ENCODE peak calls at places on chromosomes 3 and 15, in nine cellular contexts. L is GM06990, O is PC-3, N is cardiac muscle cell, V is thyroid gland, Y is Calu3, C is ovary, X is endothelial cell, T is dorsolateral prefrontal cortex. G is an unnamed sample.
A peak's percentile ranks its signal among the peaks of the same experiment; 100 is the strongest.

GRCh38 chr3:29004885-29005599 is 275.8 kb upstream of the RBMS3 start:
- DNase-seq in L (peak; percentile 47), O (no peak), N (no peak), V (no peak), Y (no peak), C (no peak), X (no peak), T (no peak), G (peak; percentile 50)

GRCh38 chr15:40293905-40294895 is 11.3 kb upstream of the ANKRD63 start:
- DNase-seq in L (no peak), O (no peak), N (no peak), V (no peak), Y (no peak), C (no peak), X (no peak), T (no peak), G (no peak)

GRCh38 chr3:183306798-183307671 is 54.0 kb downstream of the B3GNT5 start:
- DNase-seq in L (peak; percentile 42), O (peak; percentile 81), N (peak; percentile 39), V (peak; percentile 31), Y (peak; percentile 93), C (no peak), X (no peak), T (no peak), G (peak; percentile 49)

GRCh38 chr15:60074181-60074885 is 70.2 kb downstream of the FOXB1 start:
- DNase-seq in L (no peak), O (peak; percentile 63), N (no peak), V (no peak), Y (no peak), C (no peak), X (no peak), T (no peak), G (no peak)

GRCh38 chr3:183449391-183449790 is 21.0 kb upstream of the MCF2L2 start:
- DNase-seq in L (no peak), O (no peak), N (peak; percentile 56), V (peak; percentile 21), Y (no peak), C (no peak), X (no peak), T (no peak), G (no peak)

GRCh38 chr3:160016972-160017371 is 28.3 kb downstream of the IL12A start:
- DNase-seq in L (no peak), O (peak; percentile 87), N (no peak), V (no peak), Y (peak; percentile 46), C (no peak), X (no peak), T (no peak), G (no peak)

GRCh38 chr3:27325419-27325818 is 43.8 kb downstream of the NEK10 start:
- DNase-seq in L (no peak), O (no peak), N (no peak), V (no peak), Y (no peak), C (no peak), X (no peak), T (no peak), G (no peak)

GRCh38 chr3:176574736-176575135 is 622.5 kb downstream of the TBL1XR1 start:
- DNase-seq in L (no peak), O (peak; percentile 51), N (no peak), V (no peak), Y (no peak), C (no peak), X (no peak), T (no peak), G (no peak)

GRCh38 chr3:193400304-193400703 is 21.8 kb upstream of the ATP13A5 start:
- DNase-seq in L (no peak), O (no peak), N (no peak), V (peak; percentile 92), Y (peak; percentile 57), C (no peak), X (no peak), T (no peak), G (no peak)

GRCh38 chr15:53580371-53580770 is 179.1 kb downstream of the WDR72 start:
- DNase-seq in L (no peak), O (no peak), N (no peak), V (peak; percentile 80), Y (no peak), C (no peak), X (no peak), T (no peak), G (no peak)

DNA sequence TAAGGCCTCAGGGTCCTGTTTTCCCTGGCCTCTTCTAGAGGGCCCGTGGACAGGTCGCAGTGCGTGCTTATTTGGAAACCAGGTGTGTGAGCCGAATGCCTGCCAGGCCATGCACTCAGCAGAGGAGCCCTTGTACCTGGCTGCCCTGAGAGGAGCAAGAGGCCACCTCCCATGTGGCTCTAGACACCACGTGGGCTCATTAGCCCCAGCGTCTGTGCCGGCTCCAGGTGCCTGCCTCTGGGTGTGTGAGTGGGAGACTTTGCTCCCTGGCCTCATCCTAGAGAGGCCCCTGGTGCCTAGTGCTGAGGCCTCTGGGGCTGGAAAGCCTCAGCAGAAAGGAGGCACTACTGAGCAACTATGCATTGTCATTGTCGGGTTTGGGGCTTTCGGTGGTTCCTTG is 50.4 kb downstream of the KLF13 start:
- DNase-seq in L (no peak), O (no peak), N (no peak), V (peak; percentile 89), Y (no peak), C (no peak), X (no peak), T (no peak), G (no peak)
- TF ChIP-seq CTCF in L (no peak), O (no peak), N (no peak), V (no peak), Y (no peak), C (no peak), X (no peak), T (no peak), G (no peak)

GRCh38 chr3:147361671-147362420 is 44.5 kb downstream of the ZIC4 start:
- DNase-seq in L (no peak), O (peak; percentile 60), N (no peak), V (no peak), Y (peak; percentile 78), C (no peak), X (peak; percentile 87), T (no peak), G (peak; percentile 52)
- TF ChIP-seq CTCF in L (peak; percentile 81), O (peak; percentile 78), N (peak; percentile 54), V (no peak), Y (peak; percentile 85), C (no peak), X (peak; percentile 99), T (peak; percentile 40), G (peak; percentile 59)

GRCh38 chr3:84961492-84962255 is 2.9 kb downstream of the CADM2 start:
- DNase-seq in L (no peak), O (no peak), N (no peak), V (no peak), Y (no peak), C (no peak), X (peak; percentile 34), T (no peak), G (no peak)

GRCh38 chr3:84960994-84961393 is 2.2 kb downstream of the CADM2 start:
- DNase-seq in L (no peak), O (no peak), N (no peak), V (no peak), Y (no peak), C (no peak), X (no peak), T (no peak), G (no peak)

GRCh38 chr3:84959470-84960380 is 936 bp downstream of the CADM2 start:
- DNase-seq in L (no peak), O (no peak), N (peak; percentile 17), V (peak; percentile 11), Y (no peak), C (no peak), X (peak; percentile 8), T (no peak), G (no peak)

GRCh38 chr3:84960581-84960980 is 1.8 kb downstream of the CADM2 start:
- DNase-seq in L (no peak), O (no peak), N (no peak), V (no peak), Y (no peak), C (no peak), X (no peak), T (no peak), G (no peak)

GRCh38 chr3:84958495-84959469 is at the start of gene CADM2:
- DNase-seq in L (peak; percentile 44), O (peak; percentile 88), N (peak; percentile 95), V (peak; percentile 92), Y (peak; percentile 90), C (peak; percentile 79), X (peak; percentile 89), T (peak; percentile 93), G (peak; percentile 92)
- TF ChIP-seq CTCF in L (no peak), O (peak; percentile 37), N (no peak), V (no peak), Y (peak; percentile 38), C (no peak), X (peak; percentile 52), T (peak; percentile 52), G (no peak)

GRCh38 chr3:196620228-196620627 is 19.3 kb upstream of the NRROS start:
- DNase-seq in L (peak; percentile 61), O (no peak), N (peak; percentile 77), V (no peak), Y (no peak), C (no peak), X (no peak), T (no peak), G (no peak)

GRCh38 chr3:196619213-196619612 is 20.3 kb upstream of the NRROS start:
- DNase-seq in L (no peak), O (no peak), N (peak; percentile 39), V (no peak), Y (no peak), C (no peak), X (no peak), T (no peak), G (no peak)

GRCh38 chr3:196621581-196621980 is 17.9 kb upstream of the NRROS start:
- DNase-seq in L (no peak), O (no peak), N (no peak), V (no peak), Y (no peak), C (no peak), X (no peak), T (no peak), G (no peak)

GRCh38 chr3:196611761-196612483 is 27.6 kb upstream of the NRROS start:
- DNase-seq in L (no peak), O (no peak), N (no peak), V (no peak), Y (no peak), C (no peak), X (peak; percentile 41), T (no peak), G (no peak)

DNA sequence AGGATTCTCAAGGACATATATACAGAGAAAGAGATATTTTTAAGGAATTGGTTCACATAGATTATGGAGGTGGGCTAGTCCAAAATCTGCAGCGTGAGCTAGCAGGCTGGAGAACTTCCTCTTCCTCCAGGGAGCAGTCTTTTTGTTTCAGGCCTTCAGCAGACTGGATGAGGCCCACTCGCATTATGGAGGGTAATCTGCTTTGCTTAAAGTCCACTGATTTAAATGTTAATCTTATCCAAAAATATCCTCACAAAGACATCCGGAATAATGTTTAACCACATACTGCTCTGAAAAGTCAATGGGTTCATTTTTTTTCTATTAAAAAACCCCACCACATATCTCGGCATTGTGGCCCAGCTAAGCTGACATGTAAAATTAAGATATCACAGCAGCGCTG is 22.2 kb upstream of the NRROS start:
- DNase-seq in L (no peak), O (no peak), N (no peak), V (no peak), Y (no peak), C (no peak), X (no peak), T (no peak), G (no peak)
- TF ChIP-seq CTCF in L (no peak), O (no peak), N (no peak), V (no peak), Y (no peak), C (no peak), X (no peak), T (no peak), G (no peak)